ENCODE peak calls at places on chromosomes 3 and 15, in six cellular contexts. V is Karpas-422, U is hepatocyte, S is HEK293T, B is activated T-cell treated with anti-CD3 and anti-CD28 coated beads for 1 hour, A is foreskin fibroblast. N is an unnamed sample.

GRCh38 chr3:177770821-177771220 is 573.5 kb upstream of the TBL1XR1 start:
- DNase-seq in B (no peak), S (no peak), U (no peak), A (peak; percentile 47), V (no peak), N (peak; percentile 29)

GRCh38 chr15:85910796-85911195 is 116.1 kb upstream of the KLHL25 start:
- DNase-seq in B (no peak), U (peak; percentile 45), S (no peak), V (no peak), A (no peak), N (no peak)

GRCh38 chr3:56890448-56891083 is 88.8 kb upstream of the ARHGEF3 start:
- DNase-seq in B (no peak), U (no peak), S (no peak), A (peak; percentile 48), V (no peak), N (no peak)

GRCh38 chr3:110773413-110773954 is 298.1 kb upstream of the NECTIN3 start:
- DNase-seq in B (no peak), U (peak; percentile 45), V (no peak), S (no peak), A (peak; percentile 92), N (peak; percentile 48)

GRCh38 chr15:98999233-98999632 is 8.4 kb downstream of the PGPEP1L start:
- DNase-seq in V (no peak), S (no peak), U (no peak), A (no peak), B (no peak), N (no peak)

GRCh38 chr3:23602895-23603443 is 202.8 kb upstream of the UBE2E1 start:
- DNase-seq in U (no peak), V (no peak), S (no peak), A (no peak), B (no peak), N (no peak)

GRCh38 chr3:120272294-120272693 is 12.7 kb downstream of the GPR156 start:
- DNase-seq in A (no peak), S (no peak), U (no peak), V (no peak), B (no peak), N (no peak)

GRCh38 chr3:194013928-194014327 is 122.0 kb upstream of the HES1 start:
- DNase-seq in S (no peak), U (no peak), V (no peak), B (no peak), A (no peak), N (no peak)

GRCh38 chr3:194475978-194476377 is 10.8 kb downstream of the ATP13A3 start:
- DNase-seq in V (no peak), U (no peak), B (no peak), S (no peak), A (peak; percentile 17), N (no peak)

GRCh38 chr3:80097674-80098073 is 329.9 kb upstream of the ROBO1 start:
- DNase-seq in B (no peak), S (no peak), U (no peak), V (no peak), A (no peak), N (no peak)

GRCh38 chr15:89740137-89740536 is 10.9 kb downstream of the MESP1 start:
- DNase-seq in A (peak; percentile 82), V (peak; percentile 92), U (peak; percentile 85), B (peak; percentile 16), S (peak; percentile 87), N (peak; percentile 35)

GRCh38 chr15:58595516-58596238 is 153.8 kb downstream of the ADAM10 start:
- DNase-seq in A (no peak), V (no peak), S (no peak), U (no peak), B (no peak), N (no peak)

GRCh38 chr15:56124391-56124790 is 119.3 kb downstream of the RFX7 start:
- DNase-seq in S (no peak), A (no peak), B (no peak), U (no peak), V (no peak), N (no peak)

GRCh38 chr15:50012790-50013189 is 106.2 kb downstream of the ATP8B4 start:
- DNase-seq in V (no peak), S (no peak), A (no peak), B (no peak), U (no peak), N (no peak)

N was measured in HS-5.